ENCODE peak calls at places on chromosome 15, in ten cellular contexts. G is aorta; L is stimulated activated CD4-positive, alpha-beta T cell treated with anti-CD3 and anti-CD28 coated beads, Interleukin-4, amount 100 ng/mL, for 1 hour; P is Caki2; N is activated CD4-positive, alpha-beta T cell treated with anti-CD3 and anti-CD28 coated beads, Interleukin-2, amount 10 ng/mL, durations not matched to agents 7 days and 5 days; V is tibial nerve; Q is heart left ventricle; E is COR-L47; R is GM12878; T is activated naive CD4-positive, alpha-beta T cell treated with anti-CD3 and anti-CD28 coated beads, Interleukin-2, amount 10 ng/mL, durations not matched to agents 7 days and 5 days. I is an unnamed sample.

GRCh38 chr15:96344120-96344705 is 13.7 kb downstream of the NR2F2 start:
- DNase-seq in G (no peak), L (no peak), P (no peak), N (no peak), V (no peak), Q (no peak), E (no peak), R (no peak), T (no peak), I (no peak)

GRCh38 chr15:40472171-40472727 is 1.5 kb downstream of the CHST14 start:
- DNase-seq in G (no peak), L (no peak), P (no peak), N (no peak), V (no peak), Q (no peak), E (no peak), R (no peak), T (no peak), I (no peak)

GRCh38 chr15:90597477-90598052 is 67.8 kb downstream of the CRTC3 start:
- DNase-seq in G (no peak), L (no peak), P (no peak), N (peak), V (no peak), Q (no peak), E (no peak), R (peak), T (no peak), I (no peak)

GRCh38 chr15:42955518-42955917 is 34.9 kb upstream of the TTBK2 start:
- DNase-seq in G (no peak), L (no peak), P (no peak), N (no peak), V (no peak), Q (no peak), E (no peak), R (no peak), T (no peak), I (no peak)

GRCh38 chr15:33068531-33068990 is 126.0 kb downstream of the FMN1 start:
- DNase-seq in G (no peak), L (no peak), P (peak), N (no peak), V (no peak), Q (no peak), E (peak), R (no peak), T (no peak), I (peak)

GRCh38 chr15:43912991-43913927 is 86.5 kb downstream of the WDR76 start:
- DNase-seq in G (peak), L (no peak), P (peak), N (no peak), V (peak), Q (peak), E (no peak), R (no peak), T (no peak), I (no peak)

GRCh38 chr15:85495542-85495941 is 115.1 kb downstream of the AKAP13 start:
- DNase-seq in G (no peak), L (no peak), P (no peak), N (no peak), V (no peak), Q (no peak), E (no peak), R (no peak), T (no peak), I (no peak)

GRCh38 chr15:63373866-63374548 is 7.6 kb downstream of the CA12 start:
- DNase-seq in G (no peak), L (no peak), P (no peak), N (no peak), V (no peak), Q (no peak), E (no peak), R (no peak), T (no peak), I (no peak)

GRCh38 chr15:91572110-91572509 is 281.4 kb upstream of the SLCO3A1 start:
- DNase-seq in G (no peak), L (no peak), P (no peak), N (no peak), V (no peak), Q (no peak), E (peak), R (no peak), T (no peak), I (no peak)

GRCh38 chr15:41821831-41822230 is 6.1 kb upstream of the JMJD7 start:
- DNase-seq in G (no peak), L (no peak), P (no peak), N (no peak), V (no peak), Q (no peak), E (no peak), R (no peak), T (no peak), I (no peak)

GRCh38 chr15:60740787-60741354 is 261.9 kb upstream of the ICE2 start:
- DNase-seq in G (no peak), L (no peak), P (no peak), N (no peak), V (no peak), Q (no peak), E (no peak), R (no peak), T (no peak), I (no peak)

GRCh38 chr15:86863226-86863915 is 783.7 kb downstream of the AGBL1 start:
- DNase-seq in G (no peak), L (no peak), P (no peak), N (no peak), V (no peak), Q (no peak), E (no peak), R (no peak), T (no peak), I (no peak)

GRCh38 chr15:91336691-91337090 is 236.6 kb downstream of the SV2B start:
- DNase-seq in G (no peak), L (no peak), P (no peak), N (no peak), V (no peak), Q (no peak), E (no peak), R (no peak), T (no peak), I (no peak)

GRCh38 chr15:45704329-45705249 is 69.8 kb downstream of the SQOR start:
- DNase-seq in G (peak), L (peak), P (no peak), N (peak), V (no peak), Q (no peak), E (no peak), R (no peak), T (peak), I (peak)

I was measured in iPS DF 19.7.